ENCODE peak calls at places on chromosomes 6 and 20, in five cellular contexts. One of them, this sample, is unnamed.

GRCh38 chr6:20708367-20709124 is 174.3 kb downstream of the CDKAL1 start:
- DNase-seq in AG04449: no peak
- DNase-seq in psoas muscle: no peak
- DNase-seq in GM10248: peak
- DNase-seq in choroid plexus epithelial cell: peak
- DNase-seq in this sample: peak

GRCh38 chr6:79466222-79466834 is 70.9 kb downstream of the LCA5 start:
- DNase-seq in AG04449: no peak
- DNase-seq in psoas muscle: no peak
- DNase-seq in GM10248: peak
- DNase-seq in choroid plexus epithelial cell: peak
- DNase-seq in this sample: peak

GRCh38 chr6:72246926-72247325 is 360.6 kb downstream of the RIMS1 start:
- DNase-seq in AG04449: no peak
- DNase-seq in psoas muscle: no peak
- DNase-seq in GM10248: no peak
- DNase-seq in choroid plexus epithelial cell: peak
- DNase-seq in this sample: peak

GRCh38 chr20:1674361-1674760 is 16.8 kb upstream of the SIRPG start:
- DNase-seq in AG04449: no peak
- DNase-seq in psoas muscle: no peak
- DNase-seq in GM10248: no peak
- DNase-seq in choroid plexus epithelial cell: no peak
- DNase-seq in this sample: no peak

GRCh38 chr20:50601511-50602431 is 89.6 kb downstream of the RIPOR3 start:
- DNase-seq in AG04449: no peak
- DNase-seq in psoas muscle: no peak
- DNase-seq in GM10248: no peak
- DNase-seq in choroid plexus epithelial cell: peak
- DNase-seq in this sample: peak

GRCh38 chr20:58155148-58155925 is 73.1 kb downstream of the ANKRD60 start:
- DNase-seq in AG04449: no peak
- DNase-seq in psoas muscle: no peak
- DNase-seq in GM10248: no peak
- DNase-seq in choroid plexus epithelial cell: no peak
- DNase-seq in this sample: peak

GRCh38 chr6:117138920-117139319 is 126.4 kb upstream of the VGLL2 start:
- DNase-seq in AG04449: no peak
- DNase-seq in psoas muscle: no peak
- DNase-seq in GM10248: no peak
- DNase-seq in choroid plexus epithelial cell: no peak
- DNase-seq in this sample: no peak

GRCh38 chr6:64383277-64383676 is 747.7 kb downstream of the PHF3 start:
- DNase-seq in AG04449: no peak
- DNase-seq in psoas muscle: no peak
- DNase-seq in GM10248: no peak
- DNase-seq in choroid plexus epithelial cell: no peak
- DNase-seq in this sample: no peak

GRCh38 chr6:36679043-36679821 is 718 bp downstream of the CDKN1A start:
- DNase-seq in AG04449: no peak
- DNase-seq in psoas muscle: peak
- DNase-seq in GM10248: no peak
- DNase-seq in choroid plexus epithelial cell: peak
- DNase-seq in this sample: peak

GRCh38 chr20:31674895-31675827 is 37.4 kb downstream of the COX4I2 start:
- DNase-seq in AG04449: peak
- DNase-seq in psoas muscle: peak
- DNase-seq in GM10248: peak
- DNase-seq in choroid plexus epithelial cell: peak
- DNase-seq in this sample: peak

GRCh38 chr20:19211661-19212523 is 550 bp upstream of the SLC24A3 start:
- DNase-seq in AG04449: no peak
- DNase-seq in psoas muscle: peak
- DNase-seq in GM10248: no peak
- DNase-seq in choroid plexus epithelial cell: peak
- DNase-seq in this sample: peak

GRCh38 chr20:63085087-63085861 is 78.5 kb upstream of the BHLHE23 start:
- DNase-seq in AG04449: no peak
- DNase-seq in psoas muscle: peak
- DNase-seq in GM10248: no peak
- DNase-seq in choroid plexus epithelial cell: no peak
- DNase-seq in this sample: no peak

GRCh38 chr6:1558388-1558787 is 51.3 kb upstream of the FOXC1 start:
- DNase-seq in AG04449: no peak
- DNase-seq in psoas muscle: no peak
- DNase-seq in GM10248: no peak
- DNase-seq in choroid plexus epithelial cell: peak
- DNase-seq in this sample: no peak

GRCh38 chr20:38649275-38649891 is 47.8 kb downstream of the ARHGAP40 start:
- DNase-seq in AG04449: no peak
- DNase-seq in psoas muscle: no peak
- DNase-seq in GM10248: peak
- DNase-seq in choroid plexus epithelial cell: peak
- DNase-seq in this sample: peak

GRCh38 chr20:25987073-25987927 is 290.6 kb upstream of the ZNF337 start:
- DNase-seq in AG04449: no peak
- DNase-seq in psoas muscle: peak
- DNase-seq in GM10248: no peak
- DNase-seq in choroid plexus epithelial cell: peak
- DNase-seq in this sample: peak

GRCh38 chr6:26003102-26003694 is 40.6 kb downstream of the TRIM38 start:
- DNase-seq in AG04449: no peak
- DNase-seq in psoas muscle: peak
- DNase-seq in GM10248: peak
- DNase-seq in choroid plexus epithelial cell: peak
- DNase-seq in this sample: peak

GRCh38 chr6:90466191-90466940 is 120.5 kb downstream of the MAP3K7 start:
- DNase-seq in AG04449: no peak
- DNase-seq in psoas muscle: no peak
- DNase-seq in GM10248: no peak
- DNase-seq in choroid plexus epithelial cell: peak
- DNase-seq in this sample: no peak

This sample was measured in NCI-H69.